ENCODE peak calls at places on chromosome 17, in nine cellular contexts. U is A549; P is PC-3; W is foreskin melanocyte; F is neural progenitor cell; S is activated CD4-positive, alpha-beta T cell treated with anti-CD3 and anti-CD28 coated beads, Interleukin-2, amount 50 U/mL, for 1 hour; C is activated T-helper 1 cell treated with anti-CD3 and anti-CD28 coated beads, Interleukin-2, amount 50 U/mL, for 16 hours; Z is astrocyte of the cerebellum; Y is AG10803. O is an unnamed sample.

GRCh38 chr17:77893144-77894044 is 65.1 kb upstream of the TNRC6C start:
- DNase-seq in U (no peak), P (no peak), W (no peak), F (no peak), S (no peak), C (no peak), Z (no peak), Y (no peak), O (no peak)

GRCh38 chr17:19380551-19381284 is 2.4 kb downstream of the MAPK7 start:
- DNase-seq in U (no peak), P (no peak), W (no peak), F (no peak), S (no peak), C (no peak), Z (no peak), Y (no peak), O (no peak)

GRCh38 chr17:17303010-17303846 is at the start of gene NT5M:
- DNase-seq in U (peak; percentile 85), P (peak; percentile 93), W (peak; percentile 65), F (peak; percentile 92), S (peak; percentile 56), C (peak; percentile 46), Z (no peak), Y (peak; percentile 53), O (peak; percentile 2)

GRCh38 chr17:82750241-82750905 is 1.5 kb upstream of the TBCD start:
- DNase-seq in U (no peak), P (no peak), W (no peak), F (peak; percentile 55), S (no peak), C (no peak), Z (no peak), Y (no peak), O (no peak)

GRCh38 chr17:52158450-52159042 is at the start of gene CA10:
- DNase-seq in U (no peak), P (no peak), W (no peak), F (peak; percentile 72), S (no peak), C (no peak), Z (no peak), Y (no peak), O (no peak)

GRCh38 chr17:77593081-77593480 is 365.4 kb upstream of the TNRC6C start:
- DNase-seq in U (no peak), P (no peak), W (no peak), F (no peak), S (no peak), C (no peak), Z (no peak), Y (no peak), O (no peak)

GRCh38 chr17:27920569-27920968 is 27.4 kb upstream of the LYRM9 start:
- DNase-seq in U (no peak), P (no peak), W (no peak), F (no peak), S (no peak), C (no peak), Z (no peak), Y (no peak), O (no peak)

GRCh38 chr17:77494664-77495435 is 354.1 kb downstream of the SEC14L1 start:
- DNase-seq in U (peak; percentile 77), P (peak; percentile 83), W (peak; percentile 46), F (peak; percentile 87), S (peak; percentile 77), C (peak; percentile 62), Z (peak; percentile 44), Y (peak; percentile 68), O (peak; percentile 63)

GRCh38 chr17:72432143-72432604 is 311.4 kb downstream of the SOX9 start:
- DNase-seq in U (no peak), P (no peak), W (no peak), F (no peak), S (no peak), C (no peak), Z (no peak), Y (no peak), O (no peak)

GRCh38 chr17:44992242-44992939 is 24.3 kb upstream of the C1QL1 start:
- DNase-seq in U (no peak), P (no peak), W (no peak), F (no peak), S (no peak), C (no peak), Z (no peak), Y (no peak), O (no peak)

GRCh38 chr17:298791-299450 is 53.7 kb downstream of the RPH3AL start:
- DNase-seq in U (no peak), P (no peak), W (no peak), F (no peak), S (no peak), C (no peak), Z (no peak), Y (no peak), O (no peak)

GRCh38 chr17:51913491-51913890 is 245.0 kb downstream of the CA10 start:
- DNase-seq in U (no peak), P (no peak), W (no peak), F (no peak), S (no peak), C (no peak), Z (no peak), Y (no peak), O (no peak)

GRCh38 chr17:12900474-12900873 is 111.2 kb downstream of the ARHGAP44 start:
- DNase-seq in U (no peak), P (no peak), W (no peak), F (no peak), S (no peak), C (no peak), Z (no peak), Y (no peak), O (no peak)

GRCh38 chr17:63436523-63437110 is 9.5 kb downstream of the CYB561 start:
- DNase-seq in U (peak; percentile 71), P (no peak), W (no peak), F (no peak), S (no peak), C (no peak), Z (no peak), Y (no peak), O (no peak)

GRCh38 chr17:68591583-68591982 is 9.6 kb downstream of the FAM20A start:
- DNase-seq in U (no peak), P (peak; percentile 50), W (no peak), F (peak; percentile 38), S (no peak), C (no peak), Z (no peak), Y (no peak), O (no peak)